ENCODE peak calls at places on chromosomes 2 and 18, in five cellular contexts. One of them, this sample, is unnamed.

GRCh38 chr2:13000644-13001375 is 284.1 kb downstream of the TRIB2 start:
- DNase-seq in A549: no peak
- DNase-seq in gastrocnemius medialis: no peak
- DNase-seq in endodermal cell: no peak
- DNase-seq in body of pancreas: peak
- DNase-seq in this sample: peak

GRCh38 chr18:2316082-2316481 is 255.2 kb downstream of the METTL4 start:
- DNase-seq in endodermal cell: no peak
- DNase-seq in A549: no peak
- DNase-seq in gastrocnemius medialis: no peak
- DNase-seq in body of pancreas: no peak
- DNase-seq in this sample: no peak

GRCh38 chr2:231642631-231643493 is 50.2 kb downstream of the TEX44 start:
- DNase-seq in gastrocnemius medialis: peak
- DNase-seq in body of pancreas: peak
- DNase-seq in endodermal cell: no peak
- DNase-seq in A549: peak
- DNase-seq in this sample: no peak

GRCh38 chr2:47984041-47984440 is 77.7 kb upstream of the FBXO11 start:
- DNase-seq in body of pancreas: peak
- DNase-seq in gastrocnemius medialis: no peak
- DNase-seq in A549: no peak
- DNase-seq in endodermal cell: no peak
- DNase-seq in this sample: no peak

GRCh38 chr2:120175000-120175581 is 48.1 kb downstream of the TMEM185B start:
- DNase-seq in endodermal cell: no peak
- DNase-seq in body of pancreas: peak
- DNase-seq in gastrocnemius medialis: no peak
- DNase-seq in A549: peak
- DNase-seq in this sample: peak

GRCh38 chr2:202278036-202278760 is 12.6 kb downstream of the NOP58 start:
- DNase-seq in body of pancreas: no peak
- DNase-seq in A549: no peak
- DNase-seq in endodermal cell: peak
- DNase-seq in gastrocnemius medialis: no peak
- DNase-seq in this sample: no peak

GRCh38 chr2:218319813-218320360 is 27.6 kb upstream of the TMBIM1 start:
- DNase-seq in A549: no peak
- DNase-seq in endodermal cell: peak
- DNase-seq in gastrocnemius medialis: no peak
- DNase-seq in body of pancreas: no peak
- DNase-seq in this sample: no peak

GRCh38 chr2:31397099-31397498 is 17.4 kb downstream of the XDH start:
- DNase-seq in A549: no peak
- DNase-seq in endodermal cell: no peak
- DNase-seq in body of pancreas: peak
- DNase-seq in gastrocnemius medialis: peak
- DNase-seq in this sample: no peak

GRCh38 chr2:218186355-218186766 is 19.6 kb upstream of the CXCR1 start:
- DNase-seq in body of pancreas: peak
- DNase-seq in A549: peak
- DNase-seq in endodermal cell: peak
- DNase-seq in gastrocnemius medialis: peak
- DNase-seq in this sample: peak

GRCh38 chr18:45517181-45517741 is 98.0 kb upstream of the SLC14A2 start:
- DNase-seq in endodermal cell: peak
- DNase-seq in gastrocnemius medialis: peak
- DNase-seq in A549: no peak
- DNase-seq in body of pancreas: peak
- DNase-seq in this sample: no peak

GRCh38 chr2:47288864-47289263 is 114.1 kb upstream of the MSH2 start:
- DNase-seq in endodermal cell: no peak
- DNase-seq in gastrocnemius medialis: no peak
- DNase-seq in body of pancreas: no peak
- DNase-seq in A549: peak
- DNase-seq in this sample: no peak

GRCh38 chr2:37768491-37768925 is 97.1 kb upstream of the CDC42EP3 start:
- DNase-seq in endodermal cell: no peak
- DNase-seq in body of pancreas: peak
- DNase-seq in A549: peak
- DNase-seq in gastrocnemius medialis: peak
- DNase-seq in this sample: peak

GRCh38 chr2:32852821-32853220 is 93.9 kb upstream of the LTBP1 start:
- DNase-seq in gastrocnemius medialis: no peak
- DNase-seq in A549: no peak
- DNase-seq in body of pancreas: no peak
- DNase-seq in endodermal cell: no peak
- DNase-seq in this sample: no peak

GRCh38 chr2:42762823-42763804 is 821 bp downstream of the OXER1 start:
- DNase-seq in A549: no peak
- DNase-seq in gastrocnemius medialis: no peak
- DNase-seq in body of pancreas: no peak
- DNase-seq in endodermal cell: peak
- DNase-seq in this sample: no peak

GRCh38 chr2:231239751-231240150 is 41.3 kb downstream of the ARMC9 start:
- DNase-seq in gastrocnemius medialis: no peak
- DNase-seq in endodermal cell: no peak
- DNase-seq in A549: no peak
- DNase-seq in body of pancreas: no peak
- DNase-seq in this sample: no peak

GRCh38 chr2:18788590-18788989 is 199.2 kb upstream of the NT5C1B start:
- DNase-seq in gastrocnemius medialis: no peak
- DNase-seq in endodermal cell: no peak
- DNase-seq in A549: no peak
- DNase-seq in body of pancreas: peak
- DNase-seq in this sample: no peak

GRCh38 chr2:177252808-177253531 is 11.6 kb downstream of the NFE2L2 start:
- DNase-seq in A549: no peak
- DNase-seq in body of pancreas: no peak
- DNase-seq in gastrocnemius medialis: no peak
- DNase-seq in endodermal cell: no peak
- DNase-seq in this sample: no peak

GRCh38 chr2:225010804-225011203 is 31.5 kb downstream of the DOCK10 start:
- DNase-seq in endodermal cell: no peak
- DNase-seq in A549: peak
- DNase-seq in gastrocnemius medialis: no peak
- DNase-seq in body of pancreas: no peak
- DNase-seq in this sample: no peak

GRCh38 chr2:164090533-164090932 is 354.7 kb upstream of the FIGN start:
- DNase-seq in body of pancreas: no peak
- DNase-seq in endodermal cell: no peak
- DNase-seq in A549: no peak
- DNase-seq in gastrocnemius medialis: no peak
- DNase-seq in this sample: no peak

DNA sequence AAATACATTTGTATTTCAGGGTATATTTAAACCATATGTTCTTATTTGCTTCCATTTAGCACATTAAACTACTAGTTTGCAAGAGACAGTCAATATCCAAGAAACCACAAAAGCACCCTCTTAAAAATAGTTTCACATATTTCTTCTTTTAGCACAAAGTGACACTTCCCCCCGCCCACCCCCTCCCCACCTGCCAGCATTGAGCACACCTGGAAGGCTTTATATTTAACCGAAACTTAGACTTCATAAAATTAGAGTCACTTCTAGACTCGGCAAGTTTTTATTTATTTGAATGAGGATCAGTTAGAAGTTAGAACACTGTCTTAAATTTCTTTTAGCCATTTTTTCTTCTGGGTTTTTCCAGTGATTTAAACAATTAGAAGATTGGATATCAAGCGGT is 355.9 kb upstream of the FIGN start:
- DNase-seq in body of pancreas: no peak
- DNase-seq in endodermal cell: no peak
- DNase-seq in A549: no peak
- DNase-seq in gastrocnemius medialis: no peak
- DNase-seq in this sample: no peak
- H3K27ac ChIP-seq in body of pancreas: no peak
- H3K27ac ChIP-seq in endodermal cell: no peak
- H3K27ac ChIP-seq in A549: no peak
- H3K27ac ChIP-seq in gastrocnemius medialis: no peak
- H3K27ac ChIP-seq in this sample: no peak

GRCh38 chr18:79548621-79548985 is 131.0 kb upstream of the CTDP1 start:
- DNase-seq in A549: no peak
- DNase-seq in endodermal cell: no peak
- DNase-seq in body of pancreas: no peak
- DNase-seq in gastrocnemius medialis: no peak
- DNase-seq in this sample: no peak
- H3K27ac ChIP-seq in A549: no peak
- H3K27ac ChIP-seq in endodermal cell: no peak
- H3K27ac ChIP-seq in body of pancreas: no peak
- H3K27ac ChIP-seq in gastrocnemius medialis: no peak
- H3K27ac ChIP-seq in this sample: no peak

GRCh38 chr2:241356871-241357260 is 781 bp downstream of the FARP2 start:
- DNase-seq in gastrocnemius medialis: no peak
- DNase-seq in A549: no peak
- DNase-seq in body of pancreas: no peak
- DNase-seq in endodermal cell: no peak
- DNase-seq in this sample: no peak
- H3K27ac ChIP-seq in gastrocnemius medialis: peak
- H3K27ac ChIP-seq in A549: peak
- H3K27ac ChIP-seq in body of pancreas: peak
- H3K27ac ChIP-seq in endodermal cell: no peak
- H3K27ac ChIP-seq in this sample: no peak

GRCh38 chr2:187541086-187542085 is 12.8 kb downstream of the TFPI start:
- DNase-seq in body of pancreas: peak
- DNase-seq in gastrocnemius medialis: peak
- DNase-seq in A549: peak
- DNase-seq in endodermal cell: no peak
- DNase-seq in this sample: no peak
- H3K27ac ChIP-seq in body of pancreas: peak
- H3K27ac ChIP-seq in gastrocnemius medialis: peak
- H3K27ac ChIP-seq in A549: peak
- H3K27ac ChIP-seq in endodermal cell: no peak
- H3K27ac ChIP-seq in this sample: no peak

DNA sequence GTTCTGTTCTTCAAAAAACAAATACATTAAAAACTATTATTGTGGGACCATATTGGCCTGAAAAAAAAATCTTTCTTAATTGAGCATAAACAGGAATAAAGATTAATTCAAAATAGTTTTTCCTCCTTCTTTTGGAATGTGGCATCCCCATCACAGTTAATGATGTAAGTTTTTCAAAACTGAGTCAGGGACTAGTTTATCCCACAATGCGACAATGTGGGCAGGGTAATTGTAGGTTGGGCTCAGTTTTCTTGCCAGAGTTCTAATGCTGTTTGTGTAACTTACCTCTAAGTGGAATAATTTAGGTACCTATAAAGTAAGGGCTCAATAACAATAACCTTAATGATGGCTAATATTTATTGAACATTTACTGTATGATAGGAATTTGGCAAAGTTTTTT is 82.0 kb downstream of the PMS1 start:
- DNase-seq in gastrocnemius medialis: no peak
- DNase-seq in endodermal cell: no peak
- DNase-seq in body of pancreas: no peak
- DNase-seq in A549: no peak
- DNase-seq in this sample: no peak
- H3K27ac ChIP-seq in gastrocnemius medialis: no peak
- H3K27ac ChIP-seq in endodermal cell: no peak
- H3K27ac ChIP-seq in body of pancreas: no peak
- H3K27ac ChIP-seq in A549: no peak
- H3K27ac ChIP-seq in this sample: no peak

GRCh38 chr2:66839551-66840320 is 404.8 kb downstream of the MEIS1 start:
- DNase-seq in body of pancreas: peak
- DNase-seq in A549: peak
- DNase-seq in endodermal cell: no peak
- DNase-seq in gastrocnemius medialis: no peak
- DNase-seq in this sample: no peak
- H3K27ac ChIP-seq in body of pancreas: peak
- H3K27ac ChIP-seq in A549: peak
- H3K27ac ChIP-seq in endodermal cell: no peak
- H3K27ac ChIP-seq in gastrocnemius medialis: no peak
- H3K27ac ChIP-seq in this sample: no peak

This sample was measured in GM23338.